ENCODE peak calls at places on chromosomes 3 and 15, in seven cellular contexts. One of them, this sample, is unnamed.

GRCh38 chr3:72343078-72343477 is 505.2 kb downstream of the SHQ1 start:
- DNase-seq in H1: no peak
- DNase-seq in HCT116: no peak
- DNase-seq in A549: no peak
- DNase-seq in HepG2: no peak
- DNase-seq in K562: no peak
- DNase-seq in GM12878: no peak
- DNase-seq in this sample: peak; percentile 57

GRCh38 chr3:32113566-32113965 is 7.1 kb downstream of the GPD1L start:
- DNase-seq in H1: no peak
- DNase-seq in HCT116: no peak
- DNase-seq in A549: no peak
- DNase-seq in HepG2: no peak
- DNase-seq in K562: no peak
- DNase-seq in GM12878: no peak
- DNase-seq in this sample: no peak

GRCh38 chr3:126826693-126827092 is 122.7 kb downstream of the CHCHD6 start:
- DNase-seq in H1: no peak
- DNase-seq in HCT116: no peak
- DNase-seq in A549: no peak
- DNase-seq in HepG2: no peak
- DNase-seq in K562: no peak
- DNase-seq in GM12878: no peak
- DNase-seq in this sample: no peak

GRCh38 chr3:58093573-58094195 is 85.5 kb downstream of the FLNB start:
- DNase-seq in H1: no peak
- DNase-seq in HCT116: no peak
- DNase-seq in A549: peak; percentile 52
- DNase-seq in HepG2: no peak
- DNase-seq in K562: peak; percentile 45
- DNase-seq in GM12878: no peak
- DNase-seq in this sample: peak; percentile 77

GRCh38 chr3:8837172-8837571 is 67.8 kb upstream of the OXTR start:
- DNase-seq in H1: no peak
- DNase-seq in HCT116: no peak
- DNase-seq in A549: no peak
- DNase-seq in HepG2: no peak
- DNase-seq in K562: peak; percentile 9
- DNase-seq in GM12878: no peak
- DNase-seq in this sample: peak; percentile 91

GRCh38 chr15:77160562-77161481 is 89.9 kb upstream of the TSPAN3 start:
- DNase-seq in H1: no peak
- DNase-seq in HCT116: peak; percentile 26
- DNase-seq in A549: no peak
- DNase-seq in HepG2: peak; percentile 81
- DNase-seq in K562: no peak
- DNase-seq in GM12878: no peak
- DNase-seq in this sample: no peak

GRCh38 chr3:112894258-112894657 is 47.6 kb upstream of the CD200R1L start:
- DNase-seq in H1: peak; percentile 51
- DNase-seq in HCT116: peak; percentile 0
- DNase-seq in A549: peak; percentile 59
- DNase-seq in HepG2: no peak
- DNase-seq in K562: peak; percentile 69
- DNase-seq in GM12878: no peak
- DNase-seq in this sample: peak; percentile 63

GRCh38 chr3:72265250-72265649 is 480.3 kb upstream of the PROK2 start:
- DNase-seq in H1: no peak
- DNase-seq in HCT116: peak; percentile 21
- DNase-seq in A549: no peak
- DNase-seq in HepG2: no peak
- DNase-seq in K562: peak; percentile 55
- DNase-seq in GM12878: no peak
- DNase-seq in this sample: no peak

GRCh38 chr3:94440767-94441493 is 378.1 kb downstream of the NSUN3 start:
- DNase-seq in H1: no peak
- DNase-seq in HCT116: no peak
- DNase-seq in A549: peak; percentile 33
- DNase-seq in HepG2: peak; percentile 17
- DNase-seq in K562: no peak
- DNase-seq in GM12878: no peak
- DNase-seq in this sample: peak; percentile 89

DNA sequence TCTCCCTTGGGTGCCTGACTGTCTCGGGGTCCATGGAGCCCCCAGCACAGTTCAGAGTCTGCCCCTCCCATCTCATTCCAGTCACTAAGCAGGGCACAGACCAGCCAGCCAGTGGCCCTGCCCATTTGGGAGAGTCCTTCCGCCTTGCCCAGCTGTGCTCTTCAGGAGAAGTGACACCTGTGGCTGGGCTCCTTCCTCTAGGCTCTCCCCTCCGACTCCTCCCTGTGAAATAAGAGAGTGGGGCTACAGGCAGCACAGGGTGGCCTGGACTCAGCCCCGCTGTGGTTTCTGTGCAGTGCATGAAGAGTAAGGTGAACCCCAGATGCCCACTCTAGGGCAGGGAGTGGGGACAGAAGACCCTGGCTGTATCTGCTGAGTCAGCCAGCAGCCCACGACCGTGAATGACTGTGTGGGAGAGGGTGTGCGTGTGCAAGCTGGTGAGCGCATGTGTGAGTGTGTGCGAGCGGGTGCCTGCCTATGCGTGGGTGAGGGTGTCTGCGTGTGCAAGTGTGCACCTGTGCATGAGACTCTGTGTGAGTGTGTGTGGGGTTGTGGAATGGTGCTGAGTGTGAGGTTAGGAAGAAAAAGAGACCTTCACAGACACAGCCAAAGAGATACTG is 149.0 kb downstream of the RAB11A start:
- DNase-seq in H1: no peak
- DNase-seq in HCT116: no peak
- DNase-seq in A549: no peak
- DNase-seq in HepG2: no peak
- DNase-seq in K562: no peak
- DNase-seq in GM12878: no peak
- DNase-seq in this sample: no peak
- TF ChIP-seq CEBPB in H1: no peak
- TF ChIP-seq CEBPB in HCT116: no peak
- TF ChIP-seq CEBPB in A549: no peak
- TF ChIP-seq CEBPB in HepG2: no peak
- TF ChIP-seq CEBPB in K562: no peak
- TF ChIP-seq CEBPB in GM12878: no peak
- TF ChIP-seq CEBPB in this sample: no peak

GRCh38 chr3:139975592-139976360 is 40.8 kb downstream of the CLSTN2 start:
- DNase-seq in H1: no peak
- DNase-seq in HCT116: no peak
- DNase-seq in A549: no peak
- DNase-seq in HepG2: no peak
- DNase-seq in K562: no peak
- DNase-seq in GM12878: no peak
- DNase-seq in this sample: no peak
- TF ChIP-seq CEBPB in H1: no peak
- TF ChIP-seq CEBPB in HCT116: no peak
- TF ChIP-seq CEBPB in A549: no peak
- TF ChIP-seq CEBPB in HepG2: no peak
- TF ChIP-seq CEBPB in K562: no peak
- TF ChIP-seq CEBPB in GM12878: no peak
- TF ChIP-seq CEBPB in this sample: no peak

GRCh38 chr3:123365450-123366143 is 83.3 kb downstream of the ADCY5 start:
- DNase-seq in H1: no peak
- DNase-seq in HCT116: peak; percentile 33
- DNase-seq in A549: peak; percentile 42
- DNase-seq in HepG2: peak; percentile 16
- DNase-seq in K562: peak; percentile 24
- DNase-seq in GM12878: no peak
- DNase-seq in this sample: peak; percentile 21
- TF ChIP-seq CEBPB in H1: no peak
- TF ChIP-seq CEBPB in HCT116: no peak
- TF ChIP-seq CEBPB in A549: no peak
- TF ChIP-seq CEBPB in HepG2: no peak
- TF ChIP-seq CEBPB in K562: no peak
- TF ChIP-seq CEBPB in GM12878: no peak
- TF ChIP-seq CEBPB in this sample: no peak

DNA sequence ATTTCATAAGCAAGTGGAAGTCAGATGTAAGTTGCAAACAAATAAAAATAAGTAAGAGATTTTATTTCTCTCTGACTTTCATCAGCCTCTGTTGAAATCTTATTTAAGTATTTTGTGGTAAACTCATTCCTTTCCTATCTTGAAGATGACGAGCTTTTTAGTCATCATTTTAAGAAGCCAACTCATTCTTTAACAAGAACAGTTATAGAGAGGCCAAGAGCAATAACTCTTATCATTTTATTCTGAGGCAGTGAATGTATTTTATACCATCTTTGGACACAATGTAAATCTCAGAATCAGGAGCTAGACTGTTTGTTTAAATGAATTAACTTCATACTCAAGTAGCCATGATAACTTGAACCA is 147.5 kb upstream of the MBNL1 start:
- DNase-seq in H1: no peak
- DNase-seq in HCT116: no peak
- DNase-seq in A549: peak; percentile 23
- DNase-seq in HepG2: no peak
- DNase-seq in K562: no peak
- DNase-seq in GM12878: no peak
- DNase-seq in this sample: peak; percentile 95
- TF ChIP-seq CEBPB in H1: no peak
- TF ChIP-seq CEBPB in HCT116: no peak
- TF ChIP-seq CEBPB in A549: no peak
- TF ChIP-seq CEBPB in HepG2: no peak
- TF ChIP-seq CEBPB in K562: no peak
- TF ChIP-seq CEBPB in GM12878: no peak
- TF ChIP-seq CEBPB in this sample: peak; percentile 3

This sample was measured in IMR-90.